ENCODE peak calls at places on chromosomes 12 and 14, in ten cellular contexts. One of them, this sample, is unnamed.
A peak's percentile ranks its signal among the peaks of the same experiment; 100 is the strongest.

GRCh38 chr12:66352197-66352596 is 49.9 kb downstream of the HELB start:
- DNase-seq in neuronal stem cell: no peak
- DNase-seq in anterior cingulate cortex: no peak
- DNase-seq in Caki2: peak; percentile 25
- DNase-seq in BE2C: peak; percentile 22
- DNase-seq in GM20000: peak; percentile 28
- DNase-seq in dermis microvascular lymphatic vessel endothelial cell: no peak
- DNase-seq in NCI-H1105: no peak
- DNase-seq in activated T-cell treated with anti-CD3 and anti-CD28 coated beads for 1 hour: no peak
- DNase-seq in germinal center: peak; percentile 33
- DNase-seq in this sample: no peak

GRCh38 chr14:63287661-63288483 is 30.9 kb downstream of the GPHB5 start:
- DNase-seq in germinal center: no peak
- DNase-seq in dermis microvascular lymphatic vessel endothelial cell: no peak
- DNase-seq in anterior cingulate cortex: no peak
- DNase-seq in NCI-H1105: no peak
- DNase-seq in activated T-cell treated with anti-CD3 and anti-CD28 coated beads for 1 hour: no peak
- DNase-seq in GM20000: no peak
- DNase-seq in Caki2: no peak
- DNase-seq in neuronal stem cell: no peak
- DNase-seq in BE2C: no peak
- DNase-seq in this sample: no peak

GRCh38 chr12:2383276-2384028 is 330.7 kb downstream of the CACNA1C start:
- DNase-seq in NCI-H1105: no peak
- DNase-seq in activated T-cell treated with anti-CD3 and anti-CD28 coated beads for 1 hour: no peak
- DNase-seq in Caki2: peak; percentile 98
- DNase-seq in GM20000: no peak
- DNase-seq in anterior cingulate cortex: no peak
- DNase-seq in germinal center: no peak
- DNase-seq in BE2C: no peak
- DNase-seq in dermis microvascular lymphatic vessel endothelial cell: no peak
- DNase-seq in neuronal stem cell: no peak
- DNase-seq in this sample: no peak

GRCh38 chr14:65334765-65335411 is 77.6 kb upstream of the FUT8 start:
- DNase-seq in activated T-cell treated with anti-CD3 and anti-CD28 coated beads for 1 hour: no peak
- DNase-seq in NCI-H1105: no peak
- DNase-seq in Caki2: no peak
- DNase-seq in neuronal stem cell: no peak
- DNase-seq in GM20000: no peak
- DNase-seq in dermis microvascular lymphatic vessel endothelial cell: no peak
- DNase-seq in BE2C: no peak
- DNase-seq in germinal center: no peak
- DNase-seq in anterior cingulate cortex: no peak
- DNase-seq in this sample: no peak

GRCh38 chr12:89472508-89472907 is 52.1 kb downstream of the GALNT4 start:
- DNase-seq in neuronal stem cell: no peak
- DNase-seq in Caki2: no peak
- DNase-seq in anterior cingulate cortex: no peak
- DNase-seq in dermis microvascular lymphatic vessel endothelial cell: no peak
- DNase-seq in activated T-cell treated with anti-CD3 and anti-CD28 coated beads for 1 hour: no peak
- DNase-seq in germinal center: no peak
- DNase-seq in GM20000: no peak
- DNase-seq in NCI-H1105: no peak
- DNase-seq in BE2C: no peak
- DNase-seq in this sample: no peak

GRCh38 chr12:131827961-131828534 is at the start of gene MMP17:
- DNase-seq in neuronal stem cell: peak; percentile 72
- DNase-seq in NCI-H1105: peak; percentile 4
- DNase-seq in germinal center: peak; percentile 55
- DNase-seq in GM20000: peak; percentile 80
- DNase-seq in Caki2: peak; percentile 45
- DNase-seq in activated T-cell treated with anti-CD3 and anti-CD28 coated beads for 1 hour: no peak
- DNase-seq in dermis microvascular lymphatic vessel endothelial cell: no peak
- DNase-seq in anterior cingulate cortex: no peak
- DNase-seq in BE2C: peak; percentile 79
- DNase-seq in this sample: no peak

GRCh38 chr14:103607039-103607668 is 21.9 kb upstream of the KLC1 start:
- DNase-seq in neuronal stem cell: no peak
- DNase-seq in BE2C: peak; percentile 77
- DNase-seq in NCI-H1105: peak; percentile 57
- DNase-seq in GM20000: peak; percentile 47
- DNase-seq in activated T-cell treated with anti-CD3 and anti-CD28 coated beads for 1 hour: peak; percentile 27
- DNase-seq in anterior cingulate cortex: peak; percentile 66
- DNase-seq in dermis microvascular lymphatic vessel endothelial cell: peak; percentile 77
- DNase-seq in germinal center: peak; percentile 45
- DNase-seq in Caki2: no peak
- DNase-seq in this sample: peak; percentile 58

GRCh38 chr14:58673722-58674121 is 36.0 kb downstream of the DACT1 start:
- DNase-seq in dermis microvascular lymphatic vessel endothelial cell: no peak
- DNase-seq in neuronal stem cell: no peak
- DNase-seq in Caki2: no peak
- DNase-seq in GM20000: no peak
- DNase-seq in activated T-cell treated with anti-CD3 and anti-CD28 coated beads for 1 hour: no peak
- DNase-seq in germinal center: no peak
- DNase-seq in anterior cingulate cortex: no peak
- DNase-seq in BE2C: no peak
- DNase-seq in NCI-H1105: no peak
- DNase-seq in this sample: no peak

GRCh38 chr12:18546399-18546798 is 191.4 kb downstream of the PLCZ1 start:
- DNase-seq in germinal center: no peak
- DNase-seq in BE2C: no peak
- DNase-seq in activated T-cell treated with anti-CD3 and anti-CD28 coated beads for 1 hour: no peak
- DNase-seq in NCI-H1105: peak; percentile 5
- DNase-seq in Caki2: no peak
- DNase-seq in dermis microvascular lymphatic vessel endothelial cell: no peak
- DNase-seq in anterior cingulate cortex: no peak
- DNase-seq in GM20000: no peak
- DNase-seq in neuronal stem cell: no peak
- DNase-seq in this sample: no peak

GRCh38 chr12:67533159-67533558 is 115.4 kb upstream of the DYRK2 start:
- DNase-seq in dermis microvascular lymphatic vessel endothelial cell: no peak
- DNase-seq in BE2C: no peak
- DNase-seq in activated T-cell treated with anti-CD3 and anti-CD28 coated beads for 1 hour: no peak
- DNase-seq in NCI-H1105: no peak
- DNase-seq in anterior cingulate cortex: no peak
- DNase-seq in neuronal stem cell: no peak
- DNase-seq in germinal center: no peak
- DNase-seq in GM20000: no peak
- DNase-seq in Caki2: no peak
- DNase-seq in this sample: no peak

GRCh38 chr12:100268835-100269564 is 2.0 kb downstream of the SCYL2 start:
- DNase-seq in germinal center: no peak
- DNase-seq in dermis microvascular lymphatic vessel endothelial cell: no peak
- DNase-seq in activated T-cell treated with anti-CD3 and anti-CD28 coated beads for 1 hour: no peak
- DNase-seq in NCI-H1105: no peak
- DNase-seq in BE2C: no peak
- DNase-seq in neuronal stem cell: no peak
- DNase-seq in Caki2: peak; percentile 2
- DNase-seq in anterior cingulate cortex: no peak
- DNase-seq in GM20000: no peak
- DNase-seq in this sample: no peak

GRCh38 chr14:61611880-61612630 is 83.3 kb upstream of the HIF1A start:
- DNase-seq in dermis microvascular lymphatic vessel endothelial cell: no peak
- DNase-seq in GM20000: no peak
- DNase-seq in Caki2: no peak
- DNase-seq in BE2C: no peak
- DNase-seq in neuronal stem cell: no peak
- DNase-seq in anterior cingulate cortex: no peak
- DNase-seq in germinal center: no peak
- DNase-seq in NCI-H1105: no peak
- DNase-seq in activated T-cell treated with anti-CD3 and anti-CD28 coated beads for 1 hour: no peak
- DNase-seq in this sample: no peak

GRCh38 chr12:34368079-34368478 is 345.8 kb downstream of the ALG10 start:
- DNase-seq in anterior cingulate cortex: no peak
- DNase-seq in dermis microvascular lymphatic vessel endothelial cell: no peak
- DNase-seq in neuronal stem cell: no peak
- DNase-seq in BE2C: no peak
- DNase-seq in Caki2: no peak
- DNase-seq in GM20000: no peak
- DNase-seq in activated T-cell treated with anti-CD3 and anti-CD28 coated beads for 1 hour: no peak
- DNase-seq in germinal center: no peak
- DNase-seq in NCI-H1105: no peak
- DNase-seq in this sample: no peak

GRCh38 chr12:123243851-123244250 is 10.6 kb downstream of the MTRFR start:
- DNase-seq in neuronal stem cell: no peak
- DNase-seq in NCI-H1105: no peak
- DNase-seq in Caki2: no peak
- DNase-seq in activated T-cell treated with anti-CD3 and anti-CD28 coated beads for 1 hour: no peak
- DNase-seq in anterior cingulate cortex: no peak
- DNase-seq in GM20000: no peak
- DNase-seq in dermis microvascular lymphatic vessel endothelial cell: no peak
- DNase-seq in BE2C: no peak
- DNase-seq in germinal center: no peak
- DNase-seq in this sample: no peak

GRCh38 chr12:95742586-95742985 is 48.0 kb downstream of the NTN4 start:
- DNase-seq in germinal center: no peak
- DNase-seq in NCI-H1105: no peak
- DNase-seq in BE2C: no peak
- DNase-seq in GM20000: no peak
- DNase-seq in neuronal stem cell: no peak
- DNase-seq in anterior cingulate cortex: no peak
- DNase-seq in Caki2: no peak
- DNase-seq in activated T-cell treated with anti-CD3 and anti-CD28 coated beads for 1 hour: no peak
- DNase-seq in dermis microvascular lymphatic vessel endothelial cell: no peak
- DNase-seq in this sample: no peak

GRCh38 chr12:101697930-101698781 is 716 bp downstream of the CHPT1 start:
- DNase-seq in NCI-H1105: peak; percentile 35
- DNase-seq in anterior cingulate cortex: no peak
- DNase-seq in activated T-cell treated with anti-CD3 and anti-CD28 coated beads for 1 hour: peak; percentile 5
- DNase-seq in neuronal stem cell: peak; percentile 42
- DNase-seq in Caki2: peak; percentile 36
- DNase-seq in dermis microvascular lymphatic vessel endothelial cell: no peak
- DNase-seq in GM20000: no peak
- DNase-seq in BE2C: peak; percentile 20
- DNase-seq in germinal center: peak; percentile 7
- DNase-seq in this sample: peak; percentile 21

GRCh38 chr14:39219075-39219499 is 14.6 kb upstream of the MIA2 start:
- DNase-seq in neuronal stem cell: no peak
- DNase-seq in NCI-H1105: no peak
- DNase-seq in dermis microvascular lymphatic vessel endothelial cell: peak; percentile 88
- DNase-seq in BE2C: no peak
- DNase-seq in anterior cingulate cortex: no peak
- DNase-seq in GM20000: no peak
- DNase-seq in germinal center: no peak
- DNase-seq in activated T-cell treated with anti-CD3 and anti-CD28 coated beads for 1 hour: no peak
- DNase-seq in Caki2: peak; percentile 65
- DNase-seq in this sample: no peak

GRCh38 chr12:21334100-21334499 is 617 bp downstream of the SLCO1A2 start:
- DNase-seq in GM20000: no peak
- DNase-seq in anterior cingulate cortex: no peak
- DNase-seq in dermis microvascular lymphatic vessel endothelial cell: no peak
- DNase-seq in activated T-cell treated with anti-CD3 and anti-CD28 coated beads for 1 hour: no peak
- DNase-seq in neuronal stem cell: no peak
- DNase-seq in NCI-H1105: no peak
- DNase-seq in Caki2: no peak
- DNase-seq in germinal center: no peak
- DNase-seq in BE2C: no peak
- DNase-seq in this sample: no peak

GRCh38 chr12:32159925-32160324 is 53.3 kb downstream of the BICD1 start:
- DNase-seq in Caki2: no peak
- DNase-seq in GM20000: no peak
- DNase-seq in activated T-cell treated with anti-CD3 and anti-CD28 coated beads for 1 hour: no peak
- DNase-seq in anterior cingulate cortex: no peak
- DNase-seq in BE2C: no peak
- DNase-seq in dermis microvascular lymphatic vessel endothelial cell: no peak
- DNase-seq in NCI-H1105: no peak
- DNase-seq in neuronal stem cell: no peak
- DNase-seq in germinal center: no peak
- DNase-seq in this sample: no peak

GRCh38 chr12:125172231-125172850 is 107.1 kb downstream of the AACS start:
- DNase-seq in germinal center: no peak
- DNase-seq in neuronal stem cell: no peak
- DNase-seq in dermis microvascular lymphatic vessel endothelial cell: no peak
- DNase-seq in Caki2: no peak
- DNase-seq in activated T-cell treated with anti-CD3 and anti-CD28 coated beads for 1 hour: no peak
- DNase-seq in GM20000: no peak
- DNase-seq in BE2C: no peak
- DNase-seq in NCI-H1105: no peak
- DNase-seq in anterior cingulate cortex: no peak
- DNase-seq in this sample: no peak

GRCh38 chr14:96129128-96129736 is 75.4 kb upstream of the BDKRB2 start:
- DNase-seq in NCI-H1105: no peak
- DNase-seq in dermis microvascular lymphatic vessel endothelial cell: no peak
- DNase-seq in germinal center: no peak
- DNase-seq in GM20000: no peak
- DNase-seq in anterior cingulate cortex: no peak
- DNase-seq in Caki2: no peak
- DNase-seq in neuronal stem cell: no peak
- DNase-seq in BE2C: no peak
- DNase-seq in activated T-cell treated with anti-CD3 and anti-CD28 coated beads for 1 hour: no peak
- DNase-seq in this sample: no peak

GRCh38 chr12:130438711-130439110 is 101.0 kb downstream of the PIWIL1 start:
- DNase-seq in BE2C: no peak
- DNase-seq in NCI-H1105: no peak
- DNase-seq in anterior cingulate cortex: no peak
- DNase-seq in GM20000: no peak
- DNase-seq in activated T-cell treated with anti-CD3 and anti-CD28 coated beads for 1 hour: no peak
- DNase-seq in Caki2: no peak
- DNase-seq in neuronal stem cell: no peak
- DNase-seq in germinal center: no peak
- DNase-seq in dermis microvascular lymphatic vessel endothelial cell: no peak
- DNase-seq in this sample: no peak

GRCh38 chr14:50667491-50668007 is 557 bp downstream of the SAV1 start:
- DNase-seq in Caki2: no peak
- DNase-seq in germinal center: peak; percentile 29
- DNase-seq in neuronal stem cell: peak; percentile 18
- DNase-seq in activated T-cell treated with anti-CD3 and anti-CD28 coated beads for 1 hour: peak; percentile 19
- DNase-seq in NCI-H1105: peak; percentile 58
- DNase-seq in anterior cingulate cortex: no peak
- DNase-seq in BE2C: no peak
- DNase-seq in dermis microvascular lymphatic vessel endothelial cell: no peak
- DNase-seq in GM20000: peak; percentile 32
- DNase-seq in this sample: no peak

GRCh38 chr14:38755036-38755435 is 348.0 kb downstream of the SEC23A start:
- DNase-seq in activated T-cell treated with anti-CD3 and anti-CD28 coated beads for 1 hour: no peak
- DNase-seq in dermis microvascular lymphatic vessel endothelial cell: no peak
- DNase-seq in NCI-H1105: no peak
- DNase-seq in germinal center: no peak
- DNase-seq in BE2C: no peak
- DNase-seq in Caki2: no peak
- DNase-seq in anterior cingulate cortex: no peak
- DNase-seq in neuronal stem cell: peak; percentile 21
- DNase-seq in GM20000: no peak
- DNase-seq in this sample: no peak

GRCh38 chr12:46233985-46234384 is 34.9 kb downstream of the SLC38A1 start:
- DNase-seq in anterior cingulate cortex: no peak
- DNase-seq in activated T-cell treated with anti-CD3 and anti-CD28 coated beads for 1 hour: no peak
- DNase-seq in GM20000: no peak
- DNase-seq in neuronal stem cell: no peak
- DNase-seq in Caki2: no peak
- DNase-seq in dermis microvascular lymphatic vessel endothelial cell: no peak
- DNase-seq in BE2C: no peak
- DNase-seq in NCI-H1105: no peak
- DNase-seq in germinal center: no peak
- DNase-seq in this sample: no peak

GRCh38 chr12:47264951-47265350 is 185.2 kb upstream of the AMIGO2 start:
- DNase-seq in anterior cingulate cortex: no peak
- DNase-seq in GM20000: no peak
- DNase-seq in neuronal stem cell: no peak
- DNase-seq in germinal center: no peak
- DNase-seq in Caki2: no peak
- DNase-seq in dermis microvascular lymphatic vessel endothelial cell: no peak
- DNase-seq in activated T-cell treated with anti-CD3 and anti-CD28 coated beads for 1 hour: no peak
- DNase-seq in BE2C: no peak
- DNase-seq in NCI-H1105: no peak
- DNase-seq in this sample: no peak

GRCh38 chr12:66279127-66279712 is 23.1 kb upstream of the HELB start:
- DNase-seq in activated T-cell treated with anti-CD3 and anti-CD28 coated beads for 1 hour: peak; percentile 29
- DNase-seq in dermis microvascular lymphatic vessel endothelial cell: peak; percentile 24
- DNase-seq in Caki2: peak; percentile 31
- DNase-seq in anterior cingulate cortex: no peak
- DNase-seq in germinal center: no peak
- DNase-seq in GM20000: peak; percentile 28
- DNase-seq in neuronal stem cell: no peak
- DNase-seq in NCI-H1105: peak; percentile 10
- DNase-seq in BE2C: peak; percentile 12
- DNase-seq in this sample: no peak

GRCh38 chr12:61706783-61707182 is 553.4 kb upstream of the USP15 start:
- DNase-seq in germinal center: no peak
- DNase-seq in activated T-cell treated with anti-CD3 and anti-CD28 coated beads for 1 hour: no peak
- DNase-seq in neuronal stem cell: no peak
- DNase-seq in NCI-H1105: no peak
- DNase-seq in dermis microvascular lymphatic vessel endothelial cell: no peak
- DNase-seq in BE2C: no peak
- DNase-seq in GM20000: no peak
- DNase-seq in Caki2: no peak
- DNase-seq in anterior cingulate cortex: no peak
- DNase-seq in this sample: no peak

This sample was measured in activated T-helper 2 cell treated with anti-CD3 and anti-CD28 coated beads, Interferon-gamma antibody, Interleukin-2, Interleukin-4, amounts not matched to agents 10 μg/mL and 5 μg/mL and 100 μg/mL, durations not matched to agents 14 hours and 24 hours and 36 hours.